ENCODE peak calls at places on chromosome 7, in four cellular contexts. B is astrocyte of the cerebellum, P is neural progenitor cell, A is dorsolateral prefrontal cortex. O is an unnamed sample.

GRCh38 chr7:128791968-128792319 is at the start of gene CCDC136:
- DNase-seq in B (no peak), A (no peak), P (no peak), O (no peak)

GRCh38 chr7:94223375-94224084 is 171.2 kb upstream of the COL1A2 start:
- DNase-seq in A (no peak), B (peak; percentile 68), P (peak; percentile 83), O (peak; percentile 14)

GRCh38 chr7:85528581-85528980 is 341.7 kb upstream of the SEMA3D start:
- DNase-seq in P (no peak), A (no peak), B (no peak), O (no peak)

GRCh38 chr7:4479367-4480039 is 202.6 kb upstream of the FOXK1 start:
- DNase-seq in A (no peak), B (peak; percentile 28), P (peak; percentile 78), O (peak; percentile 51)

GRCh38 chr7:16989883-16990413 is 108.2 kb upstream of the AGR3 start:
- DNase-seq in P (no peak), B (peak; percentile 55), A (peak; percentile 61), O (no peak)

GRCh38 chr7:139571190-139571589 is 47.7 kb downstream of the CLEC2L start:
- DNase-seq in P (no peak), A (no peak), B (no peak), O (no peak)

GRCh38 chr7:22372863-22373262 is 15.9 kb upstream of the RAPGEF5 start:
- DNase-seq in A (no peak), P (no peak), B (no peak), O (no peak)

GRCh38 chr7:128302110-128302509 is 41.6 kb downstream of the RBM28 start:
- DNase-seq in B (no peak), P (no peak), A (peak; percentile 57), O (peak; percentile 67)

GRCh38 chr7:7795736-7796135 is 77.3 kb upstream of the RPA3 start:
- DNase-seq in P (no peak), B (peak; percentile 16), A (no peak), O (no peak)

GRCh38 chr7:5426226-5426475 is 2.5 kb upstream of the TNRC18 start:
- DNase-seq in P (no peak), A (no peak), B (no peak), O (no peak)

GRCh38 chr7:43694399-43694748 is 34.9 kb downstream of the COA1 start:
- DNase-seq in B (peak; percentile 58), A (no peak), P (no peak), O (no peak)

GRCh38 chr7:17298840-17299476 is 506 bp downstream of the AHR start:
- DNase-seq in P (peak; percentile 65), A (peak; percentile 43), B (no peak), O (peak; percentile 30)

GRCh38 chr7:121120921-121121320 is 132.4 kb downstream of the CPED1 start:
- DNase-seq in P (no peak), B (no peak), A (no peak), O (no peak)

GRCh38 chr7:1874522-1875389 is 204.7 kb downstream of the ELFN1 start:
- DNase-seq in B (no peak), P (no peak), A (no peak), O (no peak)

GRCh38 chr7:81604075-81604807 is 165.6 kb downstream of the HGF start:
- DNase-seq in P (no peak), B (no peak), A (no peak), O (no peak)

GRCh38 chr7:98548981-98549380 is 68.1 kb upstream of the NPTX2 start:
- DNase-seq in B (no peak), P (no peak), A (no peak), O (no peak)

GRCh38 chr7:86214734-86215133 is 429.0 kb upstream of the GRM3 start:
- DNase-seq in B (no peak), A (no peak), P (no peak), O (no peak)

GRCh38 chr7:137820677-137821420 is 25.9 kb downstream of the DGKI start:
- DNase-seq in B (peak; percentile 68), A (peak; percentile 57), P (peak; percentile 82), O (peak; percentile 74)

GRCh38 chr7:34928052-34928451 is 109.2 kb downstream of the DPY19L1 start:
- DNase-seq in A (peak; percentile 82), B (no peak), P (peak; percentile 82), O (peak; percentile 85)

GRCh38 chr7:148883233-148884048 is 650 bp downstream of the EZH2 start:
- DNase-seq in A (peak; percentile 46), P (peak; percentile 69), B (no peak), O (peak; percentile 64)

GRCh38 chr7:112898432-112899290 is 108.5 kb upstream of the TMEM168 start:
- DNase-seq in P (peak; percentile 72), B (peak; percentile 84), A (no peak), O (peak; percentile 59)

GRCh38 chr7:17690030-17690429 is 250.3 kb downstream of the SNX13 start:
- DNase-seq in B (peak; percentile 98), A (no peak), P (no peak), O (no peak)

GRCh38 chr7:138979226-138979979 is 1.8 kb downstream of the KIAA1549 start:
- DNase-seq in P (no peak), A (no peak), B (no peak), O (no peak)

GRCh38 chr7:143177374-143178119 is 5.7 kb upstream of the TAS2R39 start:
- DNase-seq in B (no peak), P (no peak), A (no peak), O (no peak)

GRCh38 chr7:29005829-29006228 is 47.7 kb upstream of the TRIL start:
- DNase-seq in B (no peak), A (no peak), P (no peak), O (no peak)

GRCh38 chr7:3294432-3295100 is 6.5 kb upstream of the SDK1 start:
- DNase-seq in P (peak; percentile 51), A (no peak), B (no peak), O (no peak)

GRCh38 chr7:157954901-157955300 is 618.1 kb downstream of the DNAJB6 start:
- DNase-seq in A (no peak), B (no peak), P (no peak), O (no peak)
- TF ChIP-seq CTCF in A (no peak), B (no peak), P (no peak), O (no peak)

GRCh38 chr7:101669307-101669706 is 40.2 kb upstream of the MYL10 start:
- DNase-seq in A (no peak), B (no peak), P (no peak), O (no peak)
- TF ChIP-seq CTCF in A (no peak), B (peak; percentile 23), P (peak; percentile 32), O (no peak)

DNA sequence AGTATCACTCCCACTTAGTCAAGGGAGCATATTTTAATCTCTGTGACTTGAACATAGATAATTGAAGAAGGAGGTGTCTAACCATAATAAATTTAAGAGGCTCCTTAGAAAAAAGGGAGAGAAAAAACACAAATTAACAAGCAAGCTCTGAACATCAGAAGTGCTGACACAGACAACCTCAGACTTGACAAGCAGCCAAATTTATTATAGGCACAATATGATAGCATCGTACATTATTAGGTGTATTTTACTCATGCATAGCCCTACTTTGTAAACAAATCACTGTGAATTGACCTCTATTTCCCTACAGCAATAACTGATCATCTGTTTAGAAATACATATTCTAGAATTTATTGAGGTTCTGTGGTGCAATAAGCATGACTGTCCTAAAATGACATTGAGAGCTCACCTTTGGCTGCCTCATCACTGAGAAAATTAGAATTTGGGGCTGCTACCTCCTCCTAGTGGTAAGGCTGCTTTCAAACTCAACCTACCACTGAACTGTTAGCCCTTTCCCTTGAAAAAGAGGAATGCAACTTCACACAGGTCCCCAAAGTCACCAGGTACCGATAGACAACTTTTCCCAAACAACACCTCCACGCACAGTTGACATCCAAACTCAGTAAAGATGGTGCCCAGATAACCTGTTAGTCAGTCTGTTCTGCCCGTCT is 76.0 kb upstream of the SCIN start:
- DNase-seq in P (peak; percentile 4), A (no peak), B (no peak), O (no peak)
- TF ChIP-seq CTCF in P (peak; percentile 35), A (no peak), B (no peak), O (no peak)

GRCh38 chr7:30240401-30240800 is 44.0 kb upstream of the ZNRF2 start:
- DNase-seq in B (peak; percentile 78), A (no peak), P (no peak), O (no peak)
- TF ChIP-seq CTCF in B (no peak), A (no peak), P (no peak), O (no peak)

GRCh38 chr7:31123726-31124125 is 71.6 kb downstream of the ADCYAP1R1 start:
- DNase-seq in B (no peak), P (no peak), A (no peak), O (no peak)

GRCh38 chr7:31126976-31127375 is 74.9 kb downstream of the ADCYAP1R1 start:
- DNase-seq in B (peak; percentile 20), P (no peak), A (no peak), O (no peak)

GRCh38 chr7:31133497-31133896 is 81.4 kb downstream of the ADCYAP1R1 start:
- DNase-seq in A (no peak), P (no peak), B (no peak), O (no peak)

GRCh38 chr7:31125171-31125570 is 73.1 kb downstream of the ADCYAP1R1 start:
- DNase-seq in B (no peak), A (no peak), P (no peak), O (no peak)

DNA sequence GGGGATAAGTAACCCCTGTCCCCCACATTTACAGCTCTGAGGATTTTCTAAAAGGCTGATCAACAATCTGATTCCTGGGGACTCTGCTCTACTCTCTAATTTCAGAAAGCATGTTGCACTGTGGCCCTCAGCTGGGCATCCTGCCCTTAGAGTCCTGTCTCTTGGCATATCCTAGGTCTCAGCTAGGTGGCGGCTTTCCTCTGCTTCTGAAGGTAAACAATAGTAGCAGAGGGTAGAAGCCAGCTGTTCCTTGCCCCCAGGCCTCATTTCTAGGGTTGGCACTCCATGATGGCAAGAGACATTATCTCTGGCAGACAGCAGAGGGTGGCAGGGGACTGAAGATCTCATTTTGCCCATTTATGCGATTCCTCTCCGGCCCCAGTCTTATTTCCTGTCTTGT is 77.0 kb downstream of the ADCYAP1R1 start:
- DNase-seq in P (peak; percentile 20), A (no peak), B (no peak), O (no peak)
- TF ChIP-seq CTCF in P (peak; percentile 30), A (no peak), B (no peak), O (no peak)

GRCh38 chr7:141263508-141263907 is 189.6 kb downstream of the TMEM178B start:
- DNase-seq in A (no peak), B (no peak), P (no peak), O (no peak)

GRCh38 chr7:141263983-141264382 is 190.1 kb downstream of the TMEM178B start:
- DNase-seq in P (no peak), A (no peak), B (no peak), O (no peak)

GRCh38 chr7:141264511-141264910 is 190.6 kb downstream of the TMEM178B start:
- DNase-seq in A (no peak), B (no peak), P (no peak), O (no peak)

GRCh38 chr7:141265668-141266067 is 191.8 kb downstream of the TMEM178B start:
- DNase-seq in B (no peak), A (no peak), P (no peak), O (no peak)

DNA sequence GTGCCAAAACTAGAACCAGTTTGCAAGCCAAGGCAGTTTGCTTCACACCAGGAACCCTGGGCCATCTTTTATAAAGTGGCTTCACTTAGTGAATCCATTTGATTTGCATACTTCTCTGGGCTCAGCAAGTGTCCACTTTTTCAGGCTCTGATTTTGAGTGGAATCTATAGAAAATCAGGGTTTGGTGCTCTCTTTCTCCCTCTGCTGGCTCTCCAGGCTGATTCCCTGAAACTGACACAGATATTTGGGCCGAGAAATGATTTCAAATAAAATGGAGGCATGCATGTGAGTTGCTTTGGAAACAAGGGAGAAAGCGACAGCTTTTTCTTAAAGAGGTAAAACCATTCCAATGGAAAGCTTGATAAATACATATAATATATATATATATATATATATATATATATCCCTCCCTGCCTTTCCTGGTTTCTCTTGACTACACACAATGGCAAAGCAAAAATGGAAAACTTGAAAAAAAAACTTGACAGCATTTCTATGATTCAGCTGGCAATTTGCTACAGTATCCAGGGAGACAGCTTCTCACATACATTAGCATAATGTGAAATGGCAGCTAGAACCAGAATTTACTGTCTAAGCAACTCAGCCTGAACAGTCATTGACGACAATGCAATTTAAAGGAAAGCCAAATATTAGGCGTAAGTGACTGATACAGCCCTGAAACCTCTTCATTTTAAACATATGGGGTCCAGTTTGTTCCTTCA is 188.4 kb downstream of the TMEM178B start:
- DNase-seq in A (no peak), P (peak; percentile 18), B (no peak), O (no peak)
- TF ChIP-seq CTCF in A (peak; percentile 38), P (peak; percentile 56), B (peak; percentile 59), O (peak; percentile 20)

O was measured in glutamatergic neuron.